ENCODE peak calls at places on chromosomes 13 and 19, in nine cellular contexts. One of them, this sample, is unnamed.

GRCh38 chr19:5976768-5977167 is 1.2 kb downstream of the RANBP3 start:
- DNase-seq in activated T-cell treated with anti-CD3 and anti-CD28 coated beads, Interleukin-2, amount 50 U/mL, for 72 hours: no peak
- DNase-seq in stimulated activated CD8-positive, alpha-beta memory T cell treated with anti-CD3 and anti-CD28 coated beads, Interleukin-12 subunit alpha, Interleukin-12 subunit beta, amount 100 ng/mL, for 4 hours: no peak
- DNase-seq in kidney: peak; percentile 37
- DNase-seq in SK-N-SH: no peak
- DNase-seq in lung: no peak
- DNase-seq in DND-41: no peak
- DNase-seq in mesenchymal stem cell: no peak
- DNase-seq in MV-4-11: no peak
- DNase-seq in this sample: no peak

GRCh38 chr13:47454986-47455385 is 546.1 kb downstream of the SUCLA2 start:
- DNase-seq in stimulated activated CD8-positive, alpha-beta memory T cell treated with anti-CD3 and anti-CD28 coated beads, Interleukin-12 subunit alpha, Interleukin-12 subunit beta, amount 100 ng/mL, for 4 hours: no peak
- DNase-seq in SK-N-SH: no peak
- DNase-seq in mesenchymal stem cell: peak; percentile 40
- DNase-seq in DND-41: no peak
- DNase-seq in lung: no peak
- DNase-seq in activated T-cell treated with anti-CD3 and anti-CD28 coated beads, Interleukin-2, amount 50 U/mL, for 72 hours: no peak
- DNase-seq in kidney: no peak
- DNase-seq in MV-4-11: no peak
- DNase-seq in this sample: no peak

GRCh38 chr13:21176982-21177284 is 475 bp downstream of the MRPL57 start:
- DNase-seq in DND-41: no peak
- DNase-seq in activated T-cell treated with anti-CD3 and anti-CD28 coated beads, Interleukin-2, amount 50 U/mL, for 72 hours: peak; percentile 55
- DNase-seq in SK-N-SH: no peak
- DNase-seq in stimulated activated CD8-positive, alpha-beta memory T cell treated with anti-CD3 and anti-CD28 coated beads, Interleukin-12 subunit alpha, Interleukin-12 subunit beta, amount 100 ng/mL, for 4 hours: no peak
- DNase-seq in lung: no peak
- DNase-seq in mesenchymal stem cell: no peak
- DNase-seq in kidney: no peak
- DNase-seq in MV-4-11: no peak
- DNase-seq in this sample: no peak

GRCh38 chr19:49301165-49301865 is 23.7 kb downstream of the SLC6A16 start:
- DNase-seq in activated T-cell treated with anti-CD3 and anti-CD28 coated beads, Interleukin-2, amount 50 U/mL, for 72 hours: peak; percentile 87
- DNase-seq in MV-4-11: peak; percentile 88
- DNase-seq in SK-N-SH: peak; percentile 72
- DNase-seq in DND-41: peak; percentile 71
- DNase-seq in kidney: peak; percentile 80
- DNase-seq in lung: peak; percentile 72
- DNase-seq in mesenchymal stem cell: peak; percentile 51
- DNase-seq in stimulated activated CD8-positive, alpha-beta memory T cell treated with anti-CD3 and anti-CD28 coated beads, Interleukin-12 subunit alpha, Interleukin-12 subunit beta, amount 100 ng/mL, for 4 hours: peak; percentile 50
- DNase-seq in this sample: peak; percentile 90

GRCh38 chr19:41219924-41220567 is 1.0 kb downstream of the AXL start:
- DNase-seq in lung: no peak
- DNase-seq in stimulated activated CD8-positive, alpha-beta memory T cell treated with anti-CD3 and anti-CD28 coated beads, Interleukin-12 subunit alpha, Interleukin-12 subunit beta, amount 100 ng/mL, for 4 hours: no peak
- DNase-seq in DND-41: no peak
- DNase-seq in SK-N-SH: no peak
- DNase-seq in MV-4-11: no peak
- DNase-seq in mesenchymal stem cell: peak; percentile 79
- DNase-seq in kidney: peak; percentile 80
- DNase-seq in activated T-cell treated with anti-CD3 and anti-CD28 coated beads, Interleukin-2, amount 50 U/mL, for 72 hours: no peak
- DNase-seq in this sample: peak; percentile 46

GRCh38 chr19:33646306-33646705 is 24.6 kb downstream of the CHST8 start:
- DNase-seq in mesenchymal stem cell: no peak
- DNase-seq in MV-4-11: no peak
- DNase-seq in activated T-cell treated with anti-CD3 and anti-CD28 coated beads, Interleukin-2, amount 50 U/mL, for 72 hours: no peak
- DNase-seq in stimulated activated CD8-positive, alpha-beta memory T cell treated with anti-CD3 and anti-CD28 coated beads, Interleukin-12 subunit alpha, Interleukin-12 subunit beta, amount 100 ng/mL, for 4 hours: no peak
- DNase-seq in lung: no peak
- DNase-seq in SK-N-SH: no peak
- DNase-seq in DND-41: no peak
- DNase-seq in kidney: no peak
- DNase-seq in this sample: no peak

GRCh38 chr19:14022469-14022868 is 5.5 kb upstream of the RLN3 start:
- DNase-seq in stimulated activated CD8-positive, alpha-beta memory T cell treated with anti-CD3 and anti-CD28 coated beads, Interleukin-12 subunit alpha, Interleukin-12 subunit beta, amount 100 ng/mL, for 4 hours: no peak
- DNase-seq in mesenchymal stem cell: no peak
- DNase-seq in SK-N-SH: no peak
- DNase-seq in kidney: no peak
- DNase-seq in MV-4-11: no peak
- DNase-seq in DND-41: no peak
- DNase-seq in lung: no peak
- DNase-seq in activated T-cell treated with anti-CD3 and anti-CD28 coated beads, Interleukin-2, amount 50 U/mL, for 72 hours: no peak
- DNase-seq in this sample: no peak

GRCh38 chr13:47036291-47037008 is 139.6 kb upstream of the HTR2A start:
- DNase-seq in MV-4-11: peak; percentile 57
- DNase-seq in stimulated activated CD8-positive, alpha-beta memory T cell treated with anti-CD3 and anti-CD28 coated beads, Interleukin-12 subunit alpha, Interleukin-12 subunit beta, amount 100 ng/mL, for 4 hours: no peak
- DNase-seq in kidney: no peak
- DNase-seq in activated T-cell treated with anti-CD3 and anti-CD28 coated beads, Interleukin-2, amount 50 U/mL, for 72 hours: no peak
- DNase-seq in lung: no peak
- DNase-seq in SK-N-SH: no peak
- DNase-seq in mesenchymal stem cell: no peak
- DNase-seq in DND-41: no peak
- DNase-seq in this sample: no peak

GRCh38 chr19:41853344-41853743 is 6.7 kb upstream of the RPS19 start:
- DNase-seq in DND-41: no peak
- DNase-seq in kidney: no peak
- DNase-seq in activated T-cell treated with anti-CD3 and anti-CD28 coated beads, Interleukin-2, amount 50 U/mL, for 72 hours: no peak
- DNase-seq in stimulated activated CD8-positive, alpha-beta memory T cell treated with anti-CD3 and anti-CD28 coated beads, Interleukin-12 subunit alpha, Interleukin-12 subunit beta, amount 100 ng/mL, for 4 hours: no peak
- DNase-seq in SK-N-SH: no peak
- DNase-seq in lung: no peak
- DNase-seq in mesenchymal stem cell: no peak
- DNase-seq in MV-4-11: no peak
- DNase-seq in this sample: no peak

GRCh38 chr19:48176226-48176625 is 5.7 kb downstream of the ZSWIM9 start:
- DNase-seq in lung: no peak
- DNase-seq in kidney: no peak
- DNase-seq in activated T-cell treated with anti-CD3 and anti-CD28 coated beads, Interleukin-2, amount 50 U/mL, for 72 hours: no peak
- DNase-seq in mesenchymal stem cell: no peak
- DNase-seq in stimulated activated CD8-positive, alpha-beta memory T cell treated with anti-CD3 and anti-CD28 coated beads, Interleukin-12 subunit alpha, Interleukin-12 subunit beta, amount 100 ng/mL, for 4 hours: no peak
- DNase-seq in DND-41: no peak
- DNase-seq in MV-4-11: no peak
- DNase-seq in SK-N-SH: no peak
- DNase-seq in this sample: no peak

GRCh38 chr13:51895906-51896888 is 34.4 kb downstream of the CCDC70 start:
- DNase-seq in MV-4-11: peak; percentile 43
- DNase-seq in mesenchymal stem cell: peak; percentile 64
- DNase-seq in kidney: no peak
- DNase-seq in activated T-cell treated with anti-CD3 and anti-CD28 coated beads, Interleukin-2, amount 50 U/mL, for 72 hours: peak; percentile 47
- DNase-seq in lung: peak; percentile 55
- DNase-seq in SK-N-SH: peak; percentile 62
- DNase-seq in DND-41: peak; percentile 16
- DNase-seq in stimulated activated CD8-positive, alpha-beta memory T cell treated with anti-CD3 and anti-CD28 coated beads, Interleukin-12 subunit alpha, Interleukin-12 subunit beta, amount 100 ng/mL, for 4 hours: no peak
- DNase-seq in this sample: peak; percentile 76

GRCh38 chr13:106286811-106287210 is 248.7 kb downstream of the EFNB2 start:
- DNase-seq in kidney: no peak
- DNase-seq in DND-41: peak; percentile 10
- DNase-seq in activated T-cell treated with anti-CD3 and anti-CD28 coated beads, Interleukin-2, amount 50 U/mL, for 72 hours: no peak
- DNase-seq in stimulated activated CD8-positive, alpha-beta memory T cell treated with anti-CD3 and anti-CD28 coated beads, Interleukin-12 subunit alpha, Interleukin-12 subunit beta, amount 100 ng/mL, for 4 hours: no peak
- DNase-seq in SK-N-SH: no peak
- DNase-seq in lung: no peak
- DNase-seq in mesenchymal stem cell: peak; percentile 4
- DNase-seq in MV-4-11: no peak
- DNase-seq in this sample: no peak

GRCh38 chr19:14333101-14333871 is 48.0 kb upstream of the ADGRE5 start:
- DNase-seq in DND-41: no peak
- DNase-seq in MV-4-11: no peak
- DNase-seq in lung: no peak
- DNase-seq in kidney: peak; percentile 83
- DNase-seq in mesenchymal stem cell: no peak
- DNase-seq in activated T-cell treated with anti-CD3 and anti-CD28 coated beads, Interleukin-2, amount 50 U/mL, for 72 hours: peak; percentile 12
- DNase-seq in stimulated activated CD8-positive, alpha-beta memory T cell treated with anti-CD3 and anti-CD28 coated beads, Interleukin-12 subunit alpha, Interleukin-12 subunit beta, amount 100 ng/mL, for 4 hours: no peak
- DNase-seq in SK-N-SH: peak; percentile 45
- DNase-seq in this sample: peak; percentile 45

GRCh38 chr13:33285420-33286124 is at the start of gene STARD13:
- DNase-seq in activated T-cell treated with anti-CD3 and anti-CD28 coated beads, Interleukin-2, amount 50 U/mL, for 72 hours: peak; percentile 8
- DNase-seq in MV-4-11: peak; percentile 1
- DNase-seq in kidney: peak; percentile 97
- DNase-seq in SK-N-SH: peak; percentile 51
- DNase-seq in DND-41: no peak
- DNase-seq in stimulated activated CD8-positive, alpha-beta memory T cell treated with anti-CD3 and anti-CD28 coated beads, Interleukin-12 subunit alpha, Interleukin-12 subunit beta, amount 100 ng/mL, for 4 hours: no peak
- DNase-seq in mesenchymal stem cell: peak; percentile 98
- DNase-seq in lung: peak; percentile 95
- DNase-seq in this sample: peak; percentile 50

GRCh38 chr19:38929929-38930775 is at the start of gene SARS2:
- DNase-seq in MV-4-11: peak; percentile 99
- DNase-seq in activated T-cell treated with anti-CD3 and anti-CD28 coated beads, Interleukin-2, amount 50 U/mL, for 72 hours: peak; percentile 94
- DNase-seq in mesenchymal stem cell: peak; percentile 94
- DNase-seq in kidney: peak; percentile 97
- DNase-seq in DND-41: peak; percentile 92
- DNase-seq in SK-N-SH: peak; percentile 98
- DNase-seq in lung: peak; percentile 92
- DNase-seq in stimulated activated CD8-positive, alpha-beta memory T cell treated with anti-CD3 and anti-CD28 coated beads, Interleukin-12 subunit alpha, Interleukin-12 subunit beta, amount 100 ng/mL, for 4 hours: peak; percentile 89
- DNase-seq in this sample: peak; percentile 99

GRCh38 chr19:1862424-1863307 is 713 bp downstream of the KLF16 start:
- DNase-seq in kidney: peak; percentile 88
- DNase-seq in stimulated activated CD8-positive, alpha-beta memory T cell treated with anti-CD3 and anti-CD28 coated beads, Interleukin-12 subunit alpha, Interleukin-12 subunit beta, amount 100 ng/mL, for 4 hours: peak; percentile 50
- DNase-seq in MV-4-11: no peak
- DNase-seq in SK-N-SH: peak; percentile 87
- DNase-seq in DND-41: peak; percentile 62
- DNase-seq in lung: no peak
- DNase-seq in mesenchymal stem cell: no peak
- DNase-seq in activated T-cell treated with anti-CD3 and anti-CD28 coated beads, Interleukin-2, amount 50 U/mL, for 72 hours: peak; percentile 74
- DNase-seq in this sample: peak; percentile 84

GRCh38 chr13:26518433-26519084 is 38.9 kb upstream of the WASF3 start:
- DNase-seq in kidney: no peak
- DNase-seq in activated T-cell treated with anti-CD3 and anti-CD28 coated beads, Interleukin-2, amount 50 U/mL, for 72 hours: no peak
- DNase-seq in SK-N-SH: no peak
- DNase-seq in lung: no peak
- DNase-seq in stimulated activated CD8-positive, alpha-beta memory T cell treated with anti-CD3 and anti-CD28 coated beads, Interleukin-12 subunit alpha, Interleukin-12 subunit beta, amount 100 ng/mL, for 4 hours: no peak
- DNase-seq in mesenchymal stem cell: no peak
- DNase-seq in MV-4-11: no peak
- DNase-seq in DND-41: no peak
- DNase-seq in this sample: no peak

GRCh38 chr19:18733196-18733647 is 49.7 kb downstream of the CRTC1 start:
- DNase-seq in stimulated activated CD8-positive, alpha-beta memory T cell treated with anti-CD3 and anti-CD28 coated beads, Interleukin-12 subunit alpha, Interleukin-12 subunit beta, amount 100 ng/mL, for 4 hours: no peak
- DNase-seq in SK-N-SH: peak; percentile 84
- DNase-seq in DND-41: no peak
- DNase-seq in kidney: peak; percentile 72
- DNase-seq in activated T-cell treated with anti-CD3 and anti-CD28 coated beads, Interleukin-2, amount 50 U/mL, for 72 hours: no peak
- DNase-seq in lung: no peak
- DNase-seq in mesenchymal stem cell: peak; percentile 92
- DNase-seq in MV-4-11: no peak
- DNase-seq in this sample: peak; percentile 71

This sample was measured in D341Med.